ENCODE peak calls at places on chromosomes 2 and 18, in ten cellular contexts. O is GM12865; V is epithelial cell of prostate; P is adrenal gland; W is memory B cell; U is EL; E is activated CD4-positive, alpha-beta T cell treated with anti-CD3 and anti-CD28 coated beads, Interleukin-2, amount 50 U/mL, for 4 hours; T is ovary; I is Caki2; H is mucosa of gallbladder. F is an unnamed sample.

GRCh38 chr18:12839526-12840196 is 44.4 kb downstream of the PTPN2 start:
- DNase-seq in O (peak; percentile 85), V (no peak), P (peak; percentile 18), W (no peak), U (no peak), E (peak; percentile 12), T (no peak), I (no peak), H (no peak), F (peak; percentile 82)

GRCh38 chr2:240196716-240197438 is 56.4 kb upstream of the OTOS start:
- DNase-seq in O (no peak), V (no peak), P (no peak), W (no peak), U (no peak), E (no peak), T (no peak), I (no peak), H (no peak), F (no peak)

GRCh38 chr2:160454070-160454797 is 39.4 kb downstream of the RBMS1 start:
- DNase-seq in O (no peak), V (no peak), P (no peak), W (no peak), U (peak; percentile 10), E (no peak), T (no peak), I (no peak), H (no peak), F (no peak)

GRCh38 chr2:96877513-96878159 is 7.8 kb upstream of the SEMA4C start:
- DNase-seq in O (no peak), V (no peak), P (no peak), W (no peak), U (no peak), E (no peak), T (no peak), I (no peak), H (no peak), F (no peak)

GRCh38 chr2:143125647-143126046 is 3.6 kb upstream of the ARHGAP15 start:
- DNase-seq in O (no peak), V (no peak), P (no peak), W (no peak), U (no peak), E (no peak), T (no peak), I (no peak), H (no peak), F (no peak)

GRCh38 chr2:180328795-180329422 is 321.8 kb upstream of the CWC22 start:
- DNase-seq in O (no peak), V (no peak), P (no peak), W (no peak), U (no peak), E (no peak), T (no peak), I (no peak), H (no peak), F (no peak)

GRCh38 chr2:133817680-133818566 is 249.7 kb upstream of the NCKAP5 start:
- DNase-seq in O (no peak), V (peak; percentile 79), P (no peak), W (no peak), U (peak; percentile 97), E (no peak), T (no peak), I (peak; percentile 99), H (no peak), F (no peak)

GRCh38 chr2:219630770-219631405 is 3.5 kb downstream of the SLC4A3 start:
- DNase-seq in O (no peak), V (no peak), P (peak; percentile 85), W (no peak), U (no peak), E (no peak), T (peak; percentile 45), I (no peak), H (no peak), F (no peak)

GRCh38 chr18:6917082-6917481 is 187.6 kb downstream of the ARHGAP28 start:
- DNase-seq in O (no peak), V (peak; percentile 27), P (no peak), W (no peak), U (peak; percentile 10), E (no peak), T (no peak), I (peak; percentile 58), H (no peak), F (no peak)

GRCh38 chr18:73944715-73945114 is 202.9 kb downstream of the FBXO15 start:
- DNase-seq in O (no peak), V (no peak), P (no peak), W (no peak), U (no peak), E (no peak), T (no peak), I (no peak), H (no peak), F (no peak)

GRCh38 chr2:178700922-178701342 is 106.3 kb downstream of the TTN start:
- DNase-seq in O (peak; percentile 38), V (no peak), P (no peak), W (no peak), U (peak; percentile 12), E (no peak), T (no peak), I (peak; percentile 7), H (no peak), F (no peak)

GRCh38 chr2:56613917-56614316 is 430.1 kb downstream of the CCDC85A start:
- DNase-seq in O (no peak), V (no peak), P (no peak), W (no peak), U (peak; percentile 65), E (no peak), T (no peak), I (no peak), H (no peak), F (no peak)

GRCh38 chr2:238548902-238549462 is 122.3 kb downstream of the ASB1 start:
- DNase-seq in O (no peak), V (no peak), P (no peak), W (no peak), U (no peak), E (no peak), T (no peak), I (no peak), H (no peak), F (no peak)

F was measured in GM12878.